ENCODE peak calls at places on chromosome 1, in nine cellular contexts. C, J, X, W, Q, P, E, Y and R are unnamed samples.

GRCh38 chr1:74964508-74964907 is 169.7 kb upstream of the LHX8 start:
- DNase-seq in C (peak; percentile 3), J (no peak), X (no peak), W (no peak), Q (no peak), P (no peak), E (no peak), Y (peak; percentile 0), R (no peak)

GRCh38 chr1:234473123-234473522 is 5.9 kb downstream of the TARBP1 start:
- DNase-seq in C (no peak), J (no peak), X (no peak), W (no peak), Q (no peak), P (no peak), E (no peak), Y (no peak), R (no peak)

GRCh38 chr1:38117444-38117887 is 70.9 kb upstream of the POU3F1 start:
- DNase-seq in C (peak; percentile 52), J (no peak), X (no peak), W (no peak), Q (no peak), P (no peak), E (no peak), Y (no peak), R (no peak)

GRCh38 chr1:9084883-9085282 is 15.4 kb upstream of the SLC2A5 start:
- DNase-seq in C (peak; percentile 59), J (no peak), X (no peak), W (no peak), Q (no peak), P (no peak), E (no peak), Y (peak; percentile 37), R (no peak)

GRCh38 chr1:159877695-159878444 is 15.4 kb upstream of the VSIG8 start:
- DNase-seq in C (no peak), J (no peak), X (no peak), W (no peak), Q (no peak), P (no peak), E (no peak), Y (no peak), R (no peak)

GRCh38 chr1:12616709-12617373 is 1.2 kb downstream of the DHRS3 start:
- DNase-seq in C (peak; percentile 61), J (no peak), X (peak; percentile 59), W (no peak), Q (no peak), P (no peak), E (peak; percentile 84), Y (no peak), R (peak; percentile 63)

GRCh38 chr1:201264554-201264953 is 18.8 kb upstream of the PKP1 start:
- DNase-seq in C (no peak), J (no peak), X (no peak), W (no peak), Q (no peak), P (no peak), E (no peak), Y (no peak), R (no peak)

GRCh38 chr1:202288177-202288576 is 53.6 kb downstream of the UBE2T start:
- DNase-seq in C (no peak), J (no peak), X (no peak), W (no peak), Q (no peak), P (no peak), E (no peak), Y (no peak), R (no peak)

GRCh38 chr1:154416496-154417337 is 11.6 kb downstream of the IL6R start:
- DNase-seq in C (no peak), J (no peak), X (no peak), W (no peak), Q (no peak), P (no peak), E (no peak), Y (no peak), R (peak; percentile 35)

GRCh38 chr1:4379451-4380175 is 274.8 kb upstream of the AJAP1 start:
- DNase-seq in C (no peak), J (no peak), X (no peak), W (no peak), Q (peak; percentile 87), P (no peak), E (no peak), Y (no peak), R (no peak)

GRCh38 chr1:235045921-235046601 is 82.6 kb downstream of the TOMM20 start:
- DNase-seq in C (no peak), J (no peak), X (no peak), W (no peak), Q (no peak), P (no peak), E (no peak), Y (no peak), R (peak; percentile 20)

GRCh38 chr1:29145739-29146437 is 22.2 kb upstream of the TMEM200B start:
- DNase-seq in C (peak; percentile 69), J (no peak), X (no peak), W (no peak), Q (no peak), P (no peak), E (no peak), Y (peak; percentile 63), R (no peak)

GRCh38 chr1:198986442-198986841 is 347.6 kb downstream of the PTPRC start:
- DNase-seq in C (no peak), J (no peak), X (no peak), W (no peak), Q (no peak), P (no peak), E (no peak), Y (no peak), R (no peak)

DNA sequence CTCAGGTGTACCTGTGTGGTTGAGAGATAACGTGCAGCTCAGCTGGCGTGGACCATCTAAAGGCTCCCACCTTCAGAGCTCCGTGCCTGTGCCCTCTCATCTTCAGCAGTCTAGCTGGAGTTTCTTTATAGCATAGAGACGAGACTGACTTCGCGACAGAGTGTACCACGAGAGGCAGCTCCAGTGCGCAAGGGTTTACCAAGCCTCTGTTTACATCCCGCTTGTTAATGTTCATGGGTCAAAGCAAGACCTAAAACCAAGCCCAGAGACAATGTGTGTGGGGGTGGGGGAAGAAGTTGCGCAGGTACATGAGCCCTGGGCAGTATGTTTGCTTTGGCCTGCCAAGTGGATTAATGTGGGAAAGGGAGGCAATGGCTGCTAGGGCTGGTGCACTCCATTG is 15.6 kb downstream of the RHOU start:
- DNase-seq in C (no peak), J (no peak), X (no peak), W (no peak), Q (no peak), P (no peak), E (no peak), Y (no peak), R (no peak)
- H3K4me3 ChIP-seq in C (no peak overlapping the region), J (no peak overlapping the region), X (no peak overlapping the region), W (no peak overlapping the region), Q (no peak overlapping the region), P (no peak overlapping the region), E (no peak overlapping the region), Y (no peak overlapping the region), R (no peak overlapping the region)

GRCh38 chr1:174721246-174721645 is 273.5 kb downstream of the GPR52 start:
- DNase-seq in C (no peak), J (no peak), X (no peak), W (no peak), Q (no peak), P (no peak), E (no peak), Y (no peak), R (no peak)

GRCh38 chr1:174726167-174726879 is 273.4 kb upstream of the CACYBP start:
- DNase-seq in C (no peak), J (peak; percentile 61), X (peak; percentile 39), W (no peak), Q (peak; percentile 57), P (peak; percentile 60), E (no peak), Y (peak; percentile 55), R (no peak)

GRCh38 chr1:174723815-174724214 is 275.9 kb upstream of the CACYBP start:
- DNase-seq in C (no peak), J (no peak), X (no peak), W (no peak), Q (no peak), P (no peak), E (no peak), Y (no peak), R (no peak)

GRCh38 chr1:174726880-174727585 is 272.7 kb upstream of the CACYBP start:
- DNase-seq in C (no peak), J (no peak), X (no peak), W (no peak), Q (no peak), P (no peak), E (no peak), Y (no peak), R (no peak)
- H3K4me3 ChIP-seq in C (no peak overlapping the region), J (no peak overlapping the region), X (no peak overlapping the region), W (no peak overlapping the region), Q (no peak overlapping the region), P (no peak overlapping the region), E (no peak overlapping the region), Y (no peak overlapping the region), R (no peak overlapping the region)

DNA sequence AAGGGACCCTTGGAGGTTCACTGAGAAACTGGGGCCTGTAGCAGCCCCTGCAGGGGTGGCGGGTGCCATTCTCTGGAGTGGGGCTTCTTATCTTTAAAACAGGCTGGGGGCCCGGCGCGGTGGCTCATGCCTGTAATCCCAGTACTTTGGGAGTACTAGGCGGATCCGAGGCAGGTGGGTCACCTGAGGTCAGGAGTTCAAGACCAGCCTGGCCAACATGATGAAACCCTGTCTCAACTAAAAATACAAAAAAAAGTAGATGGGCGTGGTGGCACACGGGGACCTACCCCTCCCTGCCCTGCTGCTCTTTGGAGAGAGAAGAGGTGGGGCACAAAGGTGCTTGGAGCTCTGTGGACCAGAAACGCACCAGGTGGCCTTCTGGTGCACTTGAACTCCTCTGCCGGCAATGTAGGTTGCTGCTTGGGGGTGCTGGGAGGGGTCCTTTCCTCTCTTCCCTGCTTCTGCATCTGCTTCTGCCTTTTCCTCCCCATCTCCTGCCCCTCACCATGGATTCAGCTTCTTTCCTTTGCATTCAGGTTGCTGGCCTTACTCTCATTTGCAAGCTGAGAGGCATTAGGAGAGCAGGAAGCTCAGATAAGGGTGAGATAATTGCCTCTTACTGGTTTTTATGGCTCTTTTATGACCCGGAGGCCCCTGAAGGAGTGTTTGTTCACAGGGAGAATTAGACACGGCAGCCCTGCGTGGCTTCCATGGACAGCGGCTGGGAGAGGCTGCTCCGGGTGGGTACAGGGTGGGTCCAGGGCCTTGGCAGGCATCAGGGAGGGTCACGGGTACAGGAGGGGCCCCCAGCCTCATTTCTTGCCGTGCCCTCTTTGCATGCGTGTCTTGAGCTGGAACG is 57.4 kb downstream of the ARHGEF10L start:
- DNase-seq in C (no peak), J (no peak), X (no peak), W (no peak), Q (no peak), P (no peak), E (no peak), Y (no peak), R (no peak)
- H3K4me3 ChIP-seq in C (no peak overlapping the region), J (no peak overlapping the region), X (no peak overlapping the region), W (no peak overlapping the region), Q (no peak overlapping the region), P (no peak overlapping the region), E (no peak overlapping the region), Y (no peak overlapping the region), R (no peak overlapping the region)

DNA sequence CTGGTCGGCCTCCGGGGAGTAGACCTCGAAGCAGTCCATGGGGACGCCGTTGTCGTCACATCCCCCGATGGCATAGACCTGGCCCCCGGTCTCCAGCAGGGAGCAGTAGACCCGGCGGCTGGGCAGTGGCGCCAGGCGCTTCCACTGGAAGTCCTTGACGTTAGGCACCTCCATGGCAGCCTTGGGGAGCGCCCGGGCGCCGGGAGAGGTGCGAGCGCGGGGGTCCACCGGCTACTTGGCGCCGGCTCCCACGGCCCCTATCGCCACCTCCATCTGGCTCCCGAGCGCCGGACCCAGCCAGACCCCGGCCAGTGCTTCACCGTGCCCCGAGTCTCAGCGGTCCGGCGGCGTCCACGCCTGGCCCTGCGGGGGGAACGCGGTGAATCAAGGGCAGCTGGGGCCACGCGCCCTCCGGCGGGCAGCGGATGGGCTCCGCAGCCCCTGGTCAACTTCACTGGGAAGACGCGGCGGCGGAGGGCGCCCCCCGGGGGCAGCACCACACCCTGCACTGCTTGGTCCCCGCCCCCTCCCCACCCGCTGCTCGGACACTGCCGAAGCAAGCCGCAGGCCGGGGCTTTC is 13.2 kb downstream of the KLHDC8A start:
- DNase-seq in C (no peak), J (peak; percentile 78), X (peak; percentile 68), W (no peak), Q (no peak), P (no peak), E (peak; percentile 82), Y (no peak), R (no peak)
- H3K4me3 ChIP-seq in C (peak overlapping the region; percentile 24), J (peak overlapping the region; percentile 75), X (peak overlapping the region; percentile 61), W (peak overlapping the region; percentile 65), Q (no peak overlapping the region), P (no peak overlapping the region), E (peak overlapping the region; percentile 20), Y (peak overlapping the region; percentile 44), R (peak overlapping the region; percentile 42)